ENCODE peak calls at places on chromosomes 13 and 19, in five cellular contexts. N is ovary; P is kidney; Z is naive thymus-derived CD4-positive, alpha-beta T cell; B is heart right ventricle. D is an unnamed sample.

GRCh38 chr19:55486043-55486970 is 1.3 kb downstream of the NAT14 start:
- DNase-seq in Z (no peak), P (no peak), B (no peak), N (peak; percentile 70), D (no peak)

GRCh38 chr19:17718988-17719711 is at the start of gene MAP1S:
- DNase-seq in N (peak; percentile 61), B (peak; percentile 72), P (peak; percentile 87), Z (peak; percentile 43), D (no peak)

GRCh38 chr19:49713236-49713845 is 22.4 kb downstream of the CPT1C start:
- DNase-seq in B (no peak), Z (no peak), P (no peak), N (no peak), D (no peak)

GRCh38 chr13:21668665-21669599 is 1.9 kb upstream of the FGF9 start:
- DNase-seq in B (no peak), P (peak; percentile 79), N (peak; percentile 48), Z (peak; percentile 45), D (no peak)

GRCh38 chr19:23916991-23917390 is 2.3 kb downstream of the ZNF726 start:
- DNase-seq in B (no peak), Z (no peak), N (no peak), P (no peak), D (no peak)

GRCh38 chr13:67299072-67299635 is 69.0 kb upstream of the PCDH9 start:
- DNase-seq in N (no peak), Z (no peak), B (no peak), P (no peak), D (no peak)

GRCh38 chr13:82092312-82092711 is 1751.4 kb upstream of the SPRY2 start:
- DNase-seq in P (no peak), Z (no peak), N (no peak), B (no peak), D (no peak)

GRCh38 chr13:80399340-80400163 is 58.6 kb upstream of the SPRY2 start:
- DNase-seq in B (no peak), P (no peak), N (no peak), Z (no peak), D (no peak)

GRCh38 chr19:4081441-4082129 is 14.9 kb upstream of the ZBTB7A start:
- DNase-seq in B (no peak), Z (no peak), N (no peak), P (peak; percentile 73), D (no peak)

GRCh38 chr13:29743229-29743786 is 107.1 kb downstream of the UBL3 start:
- DNase-seq in B (peak; percentile 22), Z (no peak), N (no peak), P (peak; percentile 75), D (no peak)

GRCh38 chr19:58558066-58558622 is at the start of gene UBE2M:
- DNase-seq in N (peak; percentile 81), B (peak; percentile 63), P (peak; percentile 93), Z (peak; percentile 69), D (no peak)

GRCh38 chr13:91596832-91597231 is 198.4 kb downstream of the GPC5 start:
- DNase-seq in N (no peak), P (no peak), B (no peak), Z (no peak), D (no peak)

GRCh38 chr13:39892731-39893293 is 237.3 kb downstream of the COG6 start:
- DNase-seq in B (peak; percentile 21), Z (peak; percentile 59), N (no peak), P (no peak), D (no peak)

GRCh38 chr19:23882493-23882892 is 32.2 kb upstream of the ZNF726 start:
- DNase-seq in P (no peak), B (no peak), Z (no peak), N (no peak), D (no peak)

GRCh38 chr19:19075126-19075525 is 11.3 kb downstream of the SLC25A42 start:
- DNase-seq in N (no peak), B (no peak), P (no peak), Z (no peak), D (no peak)

GRCh38 chr13:31200636-31200970 is 828 bp downstream of the B3GLCT start:
- DNase-seq in P (peak; percentile 89), B (peak; percentile 66), Z (no peak), N (peak; percentile 45), D (no peak)

GRCh38 chr13:31199527-31199848 is 287 bp upstream of the B3GLCT start:
- DNase-seq in Z (no peak), P (no peak), B (no peak), N (no peak), D (no peak)

GRCh38 chr13:31198524-31198923 is 1.3 kb upstream of the B3GLCT start:
- DNase-seq in P (no peak), B (no peak), Z (no peak), N (no peak), D (no peak)

GRCh38 chr13:31199849-31200635 is at the start of gene B3GLCT:
- DNase-seq in P (peak; percentile 92), B (peak; percentile 85), Z (peak; percentile 83), N (peak; percentile 81), D (no peak)

GRCh38 chr13:31201341-31202024 is 1.7 kb downstream of the B3GLCT start:
- DNase-seq in N (peak; percentile 34), P (no peak), B (no peak), Z (no peak), D (no peak)
- H3K27ac ChIP-seq in N (no peak overlapping the region), P (peak overlapping the region; percentile 93), B (peak overlapping the region; percentile 98), Z (peak overlapping the region; percentile 82), D (no peak overlapping the region)

GRCh38 chr19:1856345-1856697 is 7.1 kb downstream of the KLF16 start:
- DNase-seq in Z (no peak), N (no peak), P (no peak), B (no peak), D (no peak)
- H3K4me1 ChIP-seq in Z (peaks cover 84% of the 10 kb centered on the region), N (peaks cover 26% of the 10 kb centered on the region), P (peaks cover 16% of the 10 kb centered on the region), B (peaks cover 66% of the 10 kb centered on the region), D (peaks cover 40% of the 10 kb centered on the region)

GRCh38 chr13:96090240-96091101 is 564 bp downstream of the HS6ST3 start:
- DNase-seq in P (peak; percentile 74), Z (no peak), B (peak; percentile 11), N (no peak), D (no peak)
- H3K4me3 ChIP-seq in P (no peak overlapping the region), Z (no peak overlapping the region), B (no peak overlapping the region), N (peak overlapping the region; percentile 39), D (peak overlapping the region; percentile 24)

DNA sequence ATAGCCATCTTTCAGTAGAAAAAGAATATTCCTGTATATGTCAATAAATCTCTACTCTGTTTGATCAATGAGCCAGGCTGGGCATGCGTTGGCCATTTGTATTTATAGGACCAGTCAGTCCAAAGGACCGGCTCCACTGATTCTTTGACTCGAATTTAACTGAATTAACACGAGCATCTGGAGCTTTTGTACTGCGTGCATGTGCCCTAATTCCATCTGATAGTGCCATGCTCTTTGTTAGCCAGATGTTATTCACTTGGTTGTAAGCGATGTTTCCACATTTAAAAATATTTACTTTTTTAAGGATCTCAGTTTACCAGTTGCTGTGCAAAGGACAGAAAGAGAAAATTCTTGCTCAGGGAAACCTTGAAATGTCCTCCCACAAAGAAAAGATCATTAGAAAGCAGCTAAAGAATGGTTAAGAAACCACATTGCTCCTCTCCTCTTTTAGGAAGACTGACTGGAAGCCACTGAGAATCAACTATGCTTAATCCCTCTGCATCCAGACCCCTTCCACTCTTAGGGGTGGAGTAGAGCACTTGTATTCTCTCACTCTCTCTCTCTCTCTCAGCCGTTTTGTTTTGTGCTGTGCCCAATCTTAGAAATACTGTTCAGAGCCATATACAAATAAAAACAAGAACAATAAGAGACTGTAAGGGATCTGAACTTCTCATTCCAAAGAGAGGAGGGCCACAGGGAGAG is 165.8 kb downstream of the DCLK1 start:
- DNase-seq in B (no peak), N (no peak), P (no peak), Z (no peak), D (no peak)
- H3K27ac ChIP-seq in B (peak overlapping the region; percentile 10), N (no peak overlapping the region), P (no peak overlapping the region), Z (no peak overlapping the region), D (no peak overlapping the region)

DNA sequence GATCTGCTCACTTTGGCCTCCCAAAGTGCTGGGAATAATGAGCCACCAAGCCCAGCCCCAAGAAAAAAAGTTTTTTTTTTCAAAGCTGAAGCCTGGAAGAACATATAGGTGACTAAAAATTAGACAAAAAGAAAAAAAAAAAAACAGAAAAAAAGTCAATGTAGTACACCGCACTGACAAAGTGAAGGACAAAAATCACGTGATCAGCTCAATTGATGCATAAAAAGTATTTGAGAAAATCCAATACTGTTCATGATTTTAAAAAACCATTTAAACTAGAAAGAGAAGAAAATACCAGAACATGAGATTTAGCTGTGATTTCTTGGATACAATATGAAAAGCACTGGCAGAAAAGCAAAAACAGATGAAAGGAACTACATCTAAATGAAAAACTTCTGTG is 10.5 kb upstream of the ERVV-2 start:
- DNase-seq in N (no peak), Z (no peak), B (no peak), P (no peak), D (no peak)
- H3K4me1 ChIP-seq in N (no peaks in the 10 kb centered on the region), Z (no peaks in the 10 kb centered on the region), B (no peaks in the 10 kb centered on the region), P (no peaks in the 10 kb centered on the region), D (no peaks in the 10 kb centered on the region)

D was measured in RWPE2.